ENCODE peak calls at places on chromosome 1, in seven cellular contexts. One of them, this sample, is unnamed.

GRCh38 chr1:151898519-151898991 is 10.8 kb downstream of the THEM4 start:
- DNase-seq in AG04450: no peak
- DNase-seq in epithelial cell of proximal tubule: no peak
- DNase-seq in fibroblast of lung: no peak
- DNase-seq in cardiac muscle cell: no peak
- DNase-seq in BJ: no peak
- DNase-seq in cardiac fibroblast: peak; percentile 6
- DNase-seq in this sample: no peak

GRCh38 chr1:233406994-233407631 is 79.6 kb downstream of the MAP3K21 start:
- DNase-seq in AG04450: no peak
- DNase-seq in epithelial cell of proximal tubule: no peak
- DNase-seq in fibroblast of lung: no peak
- DNase-seq in cardiac muscle cell: no peak
- DNase-seq in BJ: no peak
- DNase-seq in cardiac fibroblast: no peak
- DNase-seq in this sample: no peak

GRCh38 chr1:106831511-106831910 is 225.0 kb upstream of the PRMT6 start:
- DNase-seq in AG04450: no peak
- DNase-seq in epithelial cell of proximal tubule: no peak
- DNase-seq in fibroblast of lung: no peak
- DNase-seq in cardiac muscle cell: no peak
- DNase-seq in BJ: no peak
- DNase-seq in cardiac fibroblast: no peak
- DNase-seq in this sample: peak; percentile 1

GRCh38 chr1:167469280-167469965 is 48.9 kb downstream of the CD247 start:
- DNase-seq in AG04450: no peak
- DNase-seq in epithelial cell of proximal tubule: no peak
- DNase-seq in fibroblast of lung: no peak
- DNase-seq in cardiac muscle cell: no peak
- DNase-seq in BJ: no peak
- DNase-seq in cardiac fibroblast: no peak
- DNase-seq in this sample: no peak

GRCh38 chr1:234408757-234409156 is 35.5 kb downstream of the COA6 start:
- DNase-seq in AG04450: no peak
- DNase-seq in epithelial cell of proximal tubule: no peak
- DNase-seq in fibroblast of lung: no peak
- DNase-seq in cardiac muscle cell: no peak
- DNase-seq in BJ: no peak
- DNase-seq in cardiac fibroblast: no peak
- DNase-seq in this sample: no peak

GRCh38 chr1:113677250-113678158 is 81.8 kb downstream of the PHTF1 start:
- DNase-seq in AG04450: peak; percentile 20
- DNase-seq in epithelial cell of proximal tubule: peak; percentile 54
- DNase-seq in fibroblast of lung: peak; percentile 71
- DNase-seq in cardiac muscle cell: peak; percentile 67
- DNase-seq in BJ: peak; percentile 1
- DNase-seq in cardiac fibroblast: peak; percentile 78
- DNase-seq in this sample: peak; percentile 86

GRCh38 chr1:28737245-28738137 is 751 bp downstream of the YTHDF2 start:
- DNase-seq in AG04450: no peak
- DNase-seq in epithelial cell of proximal tubule: peak; percentile 32
- DNase-seq in fibroblast of lung: peak; percentile 55
- DNase-seq in cardiac muscle cell: peak; percentile 72
- DNase-seq in BJ: no peak
- DNase-seq in cardiac fibroblast: peak; percentile 54
- DNase-seq in this sample: peak; percentile 45

GRCh38 chr1:153985341-153985912 is 712 bp downstream of the RAB13 start:
- DNase-seq in AG04450: no peak
- DNase-seq in epithelial cell of proximal tubule: peak; percentile 44
- DNase-seq in fibroblast of lung: peak; percentile 83
- DNase-seq in cardiac muscle cell: no peak
- DNase-seq in BJ: no peak
- DNase-seq in cardiac fibroblast: peak; percentile 80
- DNase-seq in this sample: peak; percentile 81

GRCh38 chr1:110875216-110875731 is 2.3 kb downstream of the CD53 start:
- DNase-seq in AG04450: no peak
- DNase-seq in epithelial cell of proximal tubule: no peak
- DNase-seq in fibroblast of lung: no peak
- DNase-seq in cardiac muscle cell: no peak
- DNase-seq in BJ: no peak
- DNase-seq in cardiac fibroblast: no peak
- DNase-seq in this sample: no peak

GRCh38 chr1:220473440-220473839 is 54.5 kb upstream of the MARK1 start:
- DNase-seq in AG04450: no peak
- DNase-seq in epithelial cell of proximal tubule: no peak
- DNase-seq in fibroblast of lung: no peak
- DNase-seq in cardiac muscle cell: no peak
- DNase-seq in BJ: no peak
- DNase-seq in cardiac fibroblast: no peak
- DNase-seq in this sample: no peak

GRCh38 chr1:18972991-18973390 is 16.5 kb upstream of the IFFO2 start:
- DNase-seq in AG04450: no peak
- DNase-seq in epithelial cell of proximal tubule: no peak
- DNase-seq in fibroblast of lung: no peak
- DNase-seq in cardiac muscle cell: no peak
- DNase-seq in BJ: no peak
- DNase-seq in cardiac fibroblast: peak; percentile 23
- DNase-seq in this sample: no peak

GRCh38 chr1:203090667-203091320 is 5.0 kb upstream of the MYOG start:
- DNase-seq in AG04450: no peak
- DNase-seq in epithelial cell of proximal tubule: no peak
- DNase-seq in fibroblast of lung: no peak
- DNase-seq in cardiac muscle cell: no peak
- DNase-seq in BJ: no peak
- DNase-seq in cardiac fibroblast: no peak
- DNase-seq in this sample: no peak

GRCh38 chr1:222335586-222335985 is 212.3 kb downstream of the HHIPL2 start:
- DNase-seq in AG04450: no peak
- DNase-seq in epithelial cell of proximal tubule: no peak
- DNase-seq in fibroblast of lung: peak; percentile 34
- DNase-seq in cardiac muscle cell: no peak
- DNase-seq in BJ: no peak
- DNase-seq in cardiac fibroblast: no peak
- DNase-seq in this sample: peak; percentile 17

GRCh38 chr1:33316601-33317000 is 4.3 kb downstream of the A3GALT2 start:
- DNase-seq in AG04450: no peak
- DNase-seq in epithelial cell of proximal tubule: no peak
- DNase-seq in fibroblast of lung: no peak
- DNase-seq in cardiac muscle cell: no peak
- DNase-seq in BJ: no peak
- DNase-seq in cardiac fibroblast: no peak
- DNase-seq in this sample: no peak

DNA sequence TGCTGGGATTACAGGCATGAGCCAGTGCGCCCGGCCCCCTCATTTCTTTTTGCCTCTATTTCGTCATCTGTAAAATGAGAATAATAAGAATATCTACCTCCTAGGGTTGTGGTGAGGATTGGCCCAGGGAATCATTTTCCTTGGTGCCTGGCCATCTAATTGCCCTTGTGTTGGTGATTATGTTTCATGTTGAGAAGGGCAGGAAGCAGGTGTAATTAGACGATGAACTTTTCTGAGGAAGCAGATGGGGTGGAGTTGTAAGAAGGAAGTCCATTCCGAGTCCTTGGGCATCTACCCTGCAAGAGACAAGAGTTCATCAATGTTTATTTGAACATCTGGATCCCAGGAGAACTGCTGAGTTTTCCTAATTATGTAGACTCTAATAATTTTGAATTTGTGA is 38.7 kb upstream of the NEK2 start:
- DNase-seq in AG04450: no peak
- DNase-seq in epithelial cell of proximal tubule: no peak
- DNase-seq in fibroblast of lung: no peak
- DNase-seq in cardiac muscle cell: no peak
- DNase-seq in BJ: no peak
- DNase-seq in cardiac fibroblast: no peak
- DNase-seq in this sample: no peak
- TF ChIP-seq CTCF in AG04450: no peak
- TF ChIP-seq CTCF in epithelial cell of proximal tubule: no peak
- TF ChIP-seq CTCF in fibroblast of lung: no peak
- TF ChIP-seq CTCF in cardiac muscle cell: no peak
- TF ChIP-seq CTCF in BJ: no peak
- TF ChIP-seq CTCF in cardiac fibroblast: no peak
- TF ChIP-seq CTCF in this sample: no peak

GRCh38 chr1:44724408-44725308 is 6.3 kb downstream of the RNU5D-1 start:
- DNase-seq in AG04450: no peak
- DNase-seq in epithelial cell of proximal tubule: no peak
- DNase-seq in fibroblast of lung: no peak
- DNase-seq in cardiac muscle cell: no peak
- DNase-seq in BJ: no peak
- DNase-seq in cardiac fibroblast: no peak
- DNase-seq in this sample: no peak

GRCh38 chr1:44725309-44725698 is 5.7 kb downstream of the RNU5D-1 start:
- DNase-seq in AG04450: no peak
- DNase-seq in epithelial cell of proximal tubule: no peak
- DNase-seq in fibroblast of lung: no peak
- DNase-seq in cardiac muscle cell: no peak
- DNase-seq in BJ: no peak
- DNase-seq in cardiac fibroblast: no peak
- DNase-seq in this sample: no peak

GRCh38 chr1:44721521-44722361 is 9.2 kb downstream of the RNU5D-1 start:
- DNase-seq in AG04450: peak; percentile 87
- DNase-seq in epithelial cell of proximal tubule: peak; percentile 65
- DNase-seq in fibroblast of lung: peak; percentile 90
- DNase-seq in cardiac muscle cell: peak; percentile 81
- DNase-seq in BJ: no peak
- DNase-seq in cardiac fibroblast: peak; percentile 96
- DNase-seq in this sample: peak; percentile 97

GRCh38 chr1:44723064-44723463 is 7.9 kb downstream of the RNU5D-1 start:
- DNase-seq in AG04450: no peak
- DNase-seq in epithelial cell of proximal tubule: no peak
- DNase-seq in fibroblast of lung: no peak
- DNase-seq in cardiac muscle cell: no peak
- DNase-seq in BJ: no peak
- DNase-seq in cardiac fibroblast: no peak
- DNase-seq in this sample: no peak

GRCh38 chr1:44723496-44724407 is 7.2 kb downstream of the RNU5D-1 start:
- DNase-seq in AG04450: no peak
- DNase-seq in epithelial cell of proximal tubule: no peak
- DNase-seq in fibroblast of lung: no peak
- DNase-seq in cardiac muscle cell: no peak
- DNase-seq in BJ: no peak
- DNase-seq in cardiac fibroblast: no peak
- DNase-seq in this sample: no peak
- H3K4me3 ChIP-seq in AG04450: no peak overlapping the region
- H3K4me3 ChIP-seq in epithelial cell of proximal tubule: no peak overlapping the region
- H3K4me3 ChIP-seq in fibroblast of lung: no peak overlapping the region
- H3K4me3 ChIP-seq in cardiac muscle cell: no peak overlapping the region
- H3K4me3 ChIP-seq in BJ: no peak overlapping the region
- H3K4me3 ChIP-seq in cardiac fibroblast: no peak overlapping the region
- H3K4me3 ChIP-seq in this sample: no peak overlapping the region

GRCh38 chr1:6623269-6623965 is 1.3 kb upstream of the THAP3 start:
- DNase-seq in AG04450: no peak
- DNase-seq in epithelial cell of proximal tubule: no peak
- DNase-seq in fibroblast of lung: no peak
- DNase-seq in cardiac muscle cell: no peak
- DNase-seq in BJ: no peak
- DNase-seq in cardiac fibroblast: no peak
- DNase-seq in this sample: peak; percentile 16

GRCh38 chr1:6622396-6623152 is 2.1 kb upstream of the THAP3 start:
- DNase-seq in AG04450: no peak
- DNase-seq in epithelial cell of proximal tubule: no peak
- DNase-seq in fibroblast of lung: no peak
- DNase-seq in cardiac muscle cell: no peak
- DNase-seq in BJ: no peak
- DNase-seq in cardiac fibroblast: no peak
- DNase-seq in this sample: no peak

GRCh38 chr1:6625579-6626149 is 996 bp downstream of the THAP3 start:
- DNase-seq in AG04450: no peak
- DNase-seq in epithelial cell of proximal tubule: no peak
- DNase-seq in fibroblast of lung: peak; percentile 69
- DNase-seq in cardiac muscle cell: peak; percentile 56
- DNase-seq in BJ: no peak
- DNase-seq in cardiac fibroblast: peak; percentile 50
- DNase-seq in this sample: peak; percentile 54

GRCh38 chr1:6627031-6627430 is 2.4 kb downstream of the THAP3 start:
- DNase-seq in AG04450: no peak
- DNase-seq in epithelial cell of proximal tubule: no peak
- DNase-seq in fibroblast of lung: no peak
- DNase-seq in cardiac muscle cell: no peak
- DNase-seq in BJ: no peak
- DNase-seq in cardiac fibroblast: no peak
- DNase-seq in this sample: no peak

DNA sequence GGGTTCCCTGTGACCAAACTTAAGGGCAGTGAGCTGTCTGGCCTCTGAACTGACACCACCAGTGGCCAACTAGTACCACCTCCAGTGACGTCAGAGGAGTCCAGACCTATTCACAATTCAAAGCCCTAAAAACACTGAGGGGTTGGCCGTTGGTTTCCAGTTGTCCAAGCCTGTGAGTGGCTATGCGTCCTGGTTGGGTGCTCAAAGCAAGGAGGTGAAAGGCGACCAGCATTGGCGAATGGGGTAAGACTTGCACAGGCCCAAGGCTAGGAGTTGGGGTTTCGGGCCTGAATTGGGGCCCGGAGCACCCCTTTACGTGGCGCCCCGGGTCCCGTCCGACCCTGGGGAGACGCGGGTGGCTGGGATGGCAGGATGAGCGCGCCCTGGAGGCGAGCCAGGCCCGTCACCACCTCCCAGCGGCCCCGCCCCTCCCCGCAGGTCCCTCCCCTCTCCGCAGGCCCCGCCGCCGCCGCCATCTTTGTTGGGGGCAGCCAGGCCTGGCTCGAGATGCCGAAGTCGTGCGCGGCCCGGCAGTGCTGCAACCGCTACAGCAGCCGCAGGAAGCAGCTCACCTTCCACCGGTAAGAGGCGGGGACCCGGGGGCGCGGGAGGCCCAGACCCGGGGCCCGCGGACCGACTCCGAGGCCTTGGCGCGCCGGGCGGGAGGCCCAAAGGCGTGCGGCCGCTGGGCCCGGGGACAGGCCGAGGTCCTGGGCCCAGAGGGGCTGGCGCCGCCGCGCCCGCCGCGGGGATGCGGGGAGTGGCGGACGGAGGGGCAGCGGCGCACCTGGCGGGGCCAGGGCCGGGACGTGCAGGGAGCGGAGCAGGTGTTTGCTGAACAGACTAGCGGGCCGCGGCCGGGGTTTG is at the start of gene THAP3:
- DNase-seq in AG04450: no peak
- DNase-seq in epithelial cell of proximal tubule: peak; percentile 49
- DNase-seq in fibroblast of lung: peak; percentile 93
- DNase-seq in cardiac muscle cell: peak; percentile 91
- DNase-seq in BJ: no peak
- DNase-seq in cardiac fibroblast: peak; percentile 92
- DNase-seq in this sample: peak; percentile 92
- TF ChIP-seq CTCF in AG04450: no peak
- TF ChIP-seq CTCF in epithelial cell of proximal tubule: no peak
- TF ChIP-seq CTCF in fibroblast of lung: no peak
- TF ChIP-seq CTCF in cardiac muscle cell: no peak
- TF ChIP-seq CTCF in BJ: no peak
- TF ChIP-seq CTCF in cardiac fibroblast: no peak
- TF ChIP-seq CTCF in this sample: no peak

DNA sequence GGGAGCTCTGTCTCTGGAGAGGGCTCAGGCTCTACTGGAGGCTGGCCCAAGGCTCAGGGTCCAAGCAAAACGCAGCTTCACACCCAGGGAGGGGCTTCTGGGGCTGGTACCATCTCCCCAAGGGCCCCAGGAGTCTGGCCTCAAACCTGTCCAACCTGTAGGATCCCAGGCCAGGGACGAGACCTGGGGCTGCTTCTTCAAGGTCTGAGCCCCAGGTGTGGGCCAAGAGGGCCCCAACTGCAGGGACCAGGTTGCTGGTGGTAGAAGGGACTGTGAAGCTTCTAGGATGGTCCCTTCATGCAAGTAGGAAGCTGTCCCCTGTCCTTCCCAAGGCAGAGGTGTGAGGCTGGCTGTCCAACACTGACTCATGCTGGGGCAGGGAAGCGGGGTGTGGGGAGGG is 7.8 kb upstream of the MMEL1 start:
- DNase-seq in AG04450: no peak
- DNase-seq in epithelial cell of proximal tubule: no peak
- DNase-seq in fibroblast of lung: no peak
- DNase-seq in cardiac muscle cell: no peak
- DNase-seq in BJ: no peak
- DNase-seq in cardiac fibroblast: no peak
- DNase-seq in this sample: no peak
- H3K4me3 ChIP-seq in AG04450: no peak overlapping the region
- H3K4me3 ChIP-seq in epithelial cell of proximal tubule: no peak overlapping the region
- H3K4me3 ChIP-seq in fibroblast of lung: no peak overlapping the region
- H3K4me3 ChIP-seq in cardiac muscle cell: no peak overlapping the region
- H3K4me3 ChIP-seq in BJ: no peak overlapping the region
- H3K4me3 ChIP-seq in cardiac fibroblast: no peak overlapping the region
- H3K4me3 ChIP-seq in this sample: no peak overlapping the region

This sample was measured in choroid plexus epithelial cell.